ENCODE peak calls at places on chromosomes 6 and 20, in eight cellular contexts. G, Z, C, L, U, I, M and E are unnamed samples.
A peak's percentile ranks its signal among the peaks of the same experiment; 100 is the strongest.

GRCh38 chr6:113697642-113698410 is 159.3 kb upstream of the MARCKS start:
- DNase-seq in Z (no peak), M (no peak), U (peak; percentile 82), G (no peak), C (no peak), I (no peak), L (no peak), E (no peak)

GRCh38 chr6:127031511-127031910 is 87.0 kb upstream of the RSPO3 start:
- DNase-seq in C (no peak), I (no peak), G (no peak), M (no peak), U (peak; percentile 53), Z (no peak), L (no peak), E (no peak)

GRCh38 chr6:139388384-139388783 is 13.9 kb upstream of the CITED2 start:
- DNase-seq in C (no peak), I (no peak), Z (no peak), U (no peak), G (no peak), L (no peak), M (no peak), E (no peak)

GRCh38 chr20:39874049-39874893 is 814.8 kb downstream of the MAFB start:
- DNase-seq in C (peak; percentile 28), U (peak; percentile 75), L (no peak), M (no peak), Z (peak; percentile 70), G (peak; percentile 65), I (peak; percentile 24), E (peak; percentile 75)

GRCh38 chr20:3188823-3189413 is 15.6 kb downstream of the DDRGK1 start:
- DNase-seq in M (no peak), C (no peak), L (no peak), I (no peak), U (no peak), G (no peak), Z (no peak), E (no peak)

GRCh38 chr20:22431419-22431818 is 153.0 kb downstream of the FOXA2 start:
- DNase-seq in M (no peak), C (no peak), I (no peak), Z (no peak), U (no peak), L (no peak), G (no peak), E (no peak)

GRCh38 chr20:9660236-9660868 is 146.0 kb downstream of the LAMP5 start:
- DNase-seq in U (no peak), C (no peak), Z (peak; percentile 11), I (no peak), M (no peak), G (no peak), L (no peak), E (no peak)

GRCh38 chr6:129615496-129615895 is 94.5 kb downstream of the ARHGAP18 start:
- DNase-seq in U (no peak), Z (no peak), M (no peak), L (no peak), C (no peak), G (no peak), I (no peak), E (no peak)

GRCh38 chr6:112502348-112503130 is 155.4 kb downstream of the RFPL4B start:
- DNase-seq in Z (peak; percentile 17), G (no peak), U (peak; percentile 14), I (no peak), C (no peak), M (no peak), L (no peak), E (no peak)

GRCh38 chr20:43379239-43379917 is 78.3 kb upstream of the SRSF6 start:
- DNase-seq in L (no peak), C (no peak), M (no peak), I (no peak), Z (no peak), G (no peak), U (no peak), E (no peak)

GRCh38 chr6:46865221-46865620 is 56.5 kb downstream of the ADGRF5 start:
- DNase-seq in I (no peak), Z (no peak), U (no peak), M (no peak), C (no peak), L (no peak), G (no peak), E (no peak)

GRCh38 chr6:7143161-7143974 is 35.6 kb downstream of the RREB1 start:
- DNase-seq in Z (no peak), L (no peak), I (no peak), G (no peak), C (no peak), M (no peak), U (no peak), E (no peak)

GRCh38 chr6:136860043-136860442 is 37.7 kb downstream of the PEX7 start:
- DNase-seq in C (no peak), I (no peak), M (no peak), Z (no peak), G (no peak), U (no peak), L (no peak), E (no peak)

GRCh38 chr6:166588691-166589333 is 2.3 kb upstream of the RAMACL start:
- DNase-seq in U (peak; percentile 39), Z (no peak), L (no peak), I (peak; percentile 46), C (no peak), G (peak; percentile 49), M (no peak), E (peak; percentile 52)

GRCh38 chr6:111758608-111759293 is 114.5 kb downstream of the FYN start:
- DNase-seq in M (no peak), L (no peak), I (no peak), C (no peak), U (no peak), Z (no peak), G (no peak), E (no peak)

GRCh38 chr6:56842602-56843475 is 112.1 kb upstream of the BEND6 start:
- DNase-seq in L (no peak), Z (peak; percentile 56), U (peak; percentile 44), M (no peak), G (peak; percentile 37), I (peak; percentile 69), C (peak; percentile 63), E (peak; percentile 53)

GRCh38 chr6:17914651-17915050 is 72.8 kb downstream of the KIF13A start:
- DNase-seq in Z (no peak), L (no peak), M (no peak), C (no peak), G (no peak), U (peak; percentile 54), I (no peak), E (no peak)

GRCh38 chr6:32883789-32884188 is 29.8 kb downstream of the PSMB9 start:
- DNase-seq in M (no peak), L (no peak), Z (no peak), C (no peak), G (no peak), U (peak; percentile 88), I (no peak), E (no peak)

GRCh38 chr6:15796844-15797243 is 134.0 kb upstream of the DTNBP1 start:
- DNase-seq in G (no peak), U (no peak), L (no peak), M (no peak), Z (no peak), C (no peak), I (no peak), E (no peak)

GRCh38 chr6:139364302-139364981 is 10.0 kb downstream of the CITED2 start:
- DNase-seq in Z (peak; percentile 60), U (peak; percentile 44), I (peak; percentile 6), C (peak; percentile 24), G (peak; percentile 53), M (no peak), L (no peak), E (peak; percentile 50)

GRCh38 chr6:148521158-148521557 is 178.5 kb downstream of the SASH1 start:
- DNase-seq in Z (no peak), G (no peak), U (peak; percentile 77), I (no peak), L (no peak), C (no peak), M (no peak), E (no peak)

GRCh38 chr6:15575357-15576037 is 87.3 kb downstream of the DTNBP1 start:
- DNase-seq in L (no peak), M (no peak), G (no peak), C (no peak), U (no peak), Z (no peak), I (no peak), E (no peak)

GRCh38 chr6:114051031-114051430 is 80.1 kb upstream of the HDAC2 start:
- DNase-seq in I (no peak), L (no peak), M (no peak), G (no peak), Z (no peak), C (no peak), U (no peak), E (no peak)

GRCh38 chr6:89566011-89566775 is 72.4 kb downstream of the LYRM2 start:
- DNase-seq in U (no peak), G (no peak), L (no peak), I (no peak), M (no peak), C (no peak), Z (no peak), E (no peak)

GRCh38 chr6:142331075-142331551 is 29.3 kb downstream of the ADGRG6 start:
- DNase-seq in L (peak; percentile 7), Z (no peak), U (no peak), I (no peak), G (no peak), C (no peak), M (no peak), E (no peak)

GRCh38 chr6:91505199-91505598 is 918.3 kb upstream of the MAP3K7 start:
- DNase-seq in I (no peak), G (no peak), L (no peak), Z (no peak), C (no peak), M (no peak), U (no peak), E (no peak)

GRCh38 chr6:100865525-100865924 is 15.6 kb downstream of the ASCC3 start:
- DNase-seq in I (no peak), L (no peak), Z (no peak), G (no peak), U (no peak), C (no peak), M (no peak), E (no peak)

GRCh38 chr6:163759542-163759941 is 345.0 kb downstream of the QKI start:
- DNase-seq in C (no peak), U (no peak), Z (no peak), L (no peak), G (no peak), M (no peak), I (no peak), E (no peak)

GRCh38 chr6:50718566-50718965 is 5.2 kb downstream of the TFAP2D start:
- DNase-seq in C (no peak), I (no peak), L (no peak), Z (no peak), U (no peak), M (no peak), G (no peak), E (no peak)

GRCh38 chr6:40888456-40888990 is 150.5 kb downstream of the UNC5CL start:
- DNase-seq in I (no peak), L (no peak), U (no peak), C (no peak), G (no peak), Z (no peak), M (no peak), E (no peak)

GRCh38 chr6:15904651-15905376 is 224.1 kb upstream of the MYLIP start:
- DNase-seq in L (no peak), I (no peak), C (no peak), M (no peak), Z (no peak), U (no peak), G (no peak), E (no peak)